ENCODE peak calls at places on chromosomes 4 and X, in four cellular contexts. C is body of pancreas, P is sigmoid colon, Y is AG10803. B is an unnamed sample.

GRCh38 chr4:85544751-85545150 is 69.8 kb downstream of the ARHGAP24 start:
- DNase-seq in C (no peak), P (no peak), Y (no peak), B (no peak)

GRCh38 chr4:106365613-106366012 is 3.0 kb downstream of the GIMD1 start:
- DNase-seq in C (no peak), P (no peak), Y (peak), B (peak)

GRCh38 chr4:19402666-19403065 is 849.0 kb upstream of the SLIT2 start:
- DNase-seq in C (no peak), P (no peak), Y (peak), B (peak)

GRCh38 chrX:108163333-108164082 is 71.9 kb downstream of the ATG4A start:
- DNase-seq in C (no peak), P (no peak), Y (no peak), B (no peak)

GRCh38 chrX:153769158-153769864 is 5.3 kb downstream of the PLXNB3 start:
- DNase-seq in C (no peak), P (peak), Y (no peak), B (no peak)

GRCh38 chr4:38177035-38177791 is 217.0 kb downstream of the PTTG2 start:
- DNase-seq in C (peak), P (no peak), Y (peak), B (peak)

GRCh38 chr4:144820706-144821105 is 174.8 kb downstream of the HHIP start:
- DNase-seq in C (no peak), P (no peak), Y (peak), B (peak)

GRCh38 chr4:94256833-94257232 is 49.2 kb downstream of the SMARCAD1 start:
- DNase-seq in C (no peak), P (no peak), Y (no peak), B (no peak)

GRCh38 chrX:13087322-13088154 is 43.1 kb upstream of the FAM9C start:
- DNase-seq in C (no peak), P (no peak), Y (peak), B (peak)

GRCh38 chr4:122914938-122915337 is 7.5 kb downstream of the NUDT6 start:
- DNase-seq in C (no peak), P (no peak), Y (peak), B (peak)

GRCh38 chrX:80207327-80207726 is 192.8 kb downstream of the TBX22 start:
- DNase-seq in C (no peak), P (no peak), Y (no peak), B (no peak)

GRCh38 chr4:58209576-58209975 is 1099.4 kb upstream of the IGFBP7 start:
- DNase-seq in C (no peak), P (no peak), Y (no peak), B (no peak)

GRCh38 chrX:150767475-150768131 is 74.4 kb downstream of the MTMR1 start:
- DNase-seq in C (no peak), P (no peak), Y (peak), B (peak)

DNA sequence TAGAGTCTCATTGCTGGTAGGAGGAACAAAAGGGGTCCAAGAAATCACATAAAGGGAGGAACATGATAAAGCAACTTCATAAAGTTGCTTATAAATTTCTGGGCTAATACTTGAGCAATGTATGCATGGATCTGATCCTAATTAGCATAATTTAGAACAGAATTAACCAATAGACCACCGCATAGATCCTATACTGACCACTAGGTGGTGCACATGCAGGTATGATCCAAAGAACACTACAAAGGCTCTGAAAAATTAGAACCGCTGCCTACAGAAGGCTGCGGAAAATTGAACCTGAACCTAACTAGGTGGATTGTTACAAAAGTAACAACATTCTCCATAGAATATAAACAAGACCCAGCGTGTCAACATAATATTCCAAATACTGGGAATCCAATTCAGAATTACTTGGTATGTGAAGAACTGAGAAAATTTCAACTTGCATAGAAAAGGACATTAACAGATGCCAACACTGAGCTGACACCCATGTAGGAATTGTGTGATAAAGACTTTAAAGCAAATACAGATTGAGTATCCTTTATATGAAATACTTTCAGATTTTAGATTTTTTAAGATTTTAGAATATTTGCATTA is 23.3 kb downstream of the BRCC3 start:
- DNase-seq in C (peak), P (no peak), Y (peak), B (peak)
- TF ChIP-seq CTCF in C (peak), P (peak), Y (peak), B (peak)

DNA sequence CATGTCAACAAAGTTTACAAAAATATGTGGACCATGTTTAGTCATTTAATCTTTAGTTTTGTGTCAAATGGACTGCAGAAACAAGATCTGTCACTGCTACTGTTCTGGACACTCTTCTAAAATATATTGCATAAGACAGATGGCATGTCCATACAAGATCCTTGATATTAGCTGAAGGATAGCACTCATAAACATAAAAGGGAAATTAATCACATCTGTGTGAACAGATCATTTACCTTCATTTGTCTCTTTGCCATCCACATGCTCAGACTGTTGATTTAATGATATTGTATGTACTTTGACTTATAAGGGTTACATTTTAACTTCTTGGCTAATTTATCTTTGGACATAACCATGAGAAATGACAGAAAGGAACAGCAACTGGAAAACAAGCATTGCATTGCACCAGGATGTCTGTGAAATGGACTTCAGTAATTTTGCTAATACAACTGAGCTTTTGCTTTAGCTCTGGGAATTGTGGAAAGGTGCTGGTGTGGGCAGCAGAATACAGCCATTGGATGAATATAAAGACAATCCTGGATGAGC is at the start of gene UGT2B7:
- DNase-seq in C (no peak), P (no peak), Y (no peak), B (no peak)
- H3K4me3 ChIP-seq in C (no peak), P (no peak), Y (no peak), B (no peak)

GRCh38 chr4:15656038-15656470 is 897 bp upstream of the FBXL5 start:
- DNase-seq in C (no peak), P (no peak), Y (no peak), B (peak)

GRCh38 chr4:15657366-15657765 is 2.2 kb upstream of the FBXL5 start:
- DNase-seq in C (no peak), P (no peak), Y (peak), B (peak)

GRCh38 chr4:15653864-15654391 is 1.2 kb downstream of the FBXL5 start:
- DNase-seq in C (no peak), P (no peak), Y (peak), B (peak)

GRCh38 chr4:15654556-15655222 is 468 bp downstream of the FBXL5 start:
- DNase-seq in C (peak), P (peak), Y (peak), B (peak)

GRCh38 chr4:15655223-15656037 is at the start of gene FBXL5:
- DNase-seq in C (peak), P (peak), Y (peak), B (peak)
- TF ChIP-seq CTCF in C (no peak), P (no peak), Y (no peak), B (no peak)

GRCh38 chr4:6327220-6327917 is 57.7 kb downstream of the WFS1 start:
- DNase-seq in C (peak), P (peak), Y (peak), B (peak)

GRCh38 chr4:6324461-6324998 is 54.9 kb downstream of the WFS1 start:
- DNase-seq in C (no peak), P (no peak), Y (no peak), B (no peak)

GRCh38 chr4:6325791-6326290 is 56.2 kb downstream of the WFS1 start:
- DNase-seq in C (no peak), P (no peak), Y (no peak), B (no peak)

GRCh38 chr4:6326312-6327060 is 56.8 kb downstream of the WFS1 start:
- DNase-seq in C (no peak), P (no peak), Y (no peak), B (no peak)

GRCh38 chr4:6324999-6325790 is 55.5 kb downstream of the WFS1 start:
- DNase-seq in C (no peak), P (no peak), Y (peak), B (peak)
- H3K4me3 ChIP-seq in C (no peak), P (no peak), Y (no peak), B (no peak)

GRCh38 chr4:46931981-46932380 is 22.9 kb upstream of the COX7B2 start:
- DNase-seq in C (no peak), P (no peak), Y (no peak), B (peak)
- TF ChIP-seq CTCF in C (no peak), P (no peak), Y (peak), B (peak)